ENCODE peak calls at places on chromosomes 4 and X, in eight cellular contexts. B, F, L, M, Q, G, Z and J are unnamed samples.
A peak's percentile ranks its signal among the peaks of the same experiment; 100 is the strongest.

GRCh38 chr4:153161599-153161971 is 42.7 kb upstream of the TRIM2 start:
- DNase-seq in B (no peak), F (no peak), L (no peak), M (no peak), Q (no peak), G (no peak), Z (no peak), J (no peak)

GRCh38 chrX:129772796-129773431 is 6.8 kb upstream of the SASH3 start:
- DNase-seq in B (peak; percentile 63), F (no peak), L (peak; percentile 32), M (peak; percentile 70), Q (no peak), G (peak; percentile 71), Z (peak; percentile 85), J (no peak)

GRCh38 chr4:150867148-150867547 is 147.9 kb downstream of the LRBA start:
- DNase-seq in B (peak; percentile 30), F (no peak), L (peak; percentile 94), M (no peak), Q (peak; percentile 91), G (peak; percentile 20), Z (peak; percentile 60), J (peak; percentile 76)

GRCh38 chr4:175435437-175435836 is 376.6 kb downstream of the GPM6A start:
- DNase-seq in B (no peak), F (no peak), L (no peak), M (no peak), Q (no peak), G (peak; percentile 1), Z (no peak), J (no peak)

GRCh38 chr4:109912706-109913621 is at the start of gene EGF:
- DNase-seq in B (peak; percentile 51), F (no peak), L (peak; percentile 54), M (no peak), Q (peak; percentile 34), G (no peak), Z (no peak), J (no peak)

GRCh38 chrX:9341305-9342201 is 123.3 kb upstream of the TBL1X start:
- DNase-seq in B (peak; percentile 65), F (peak; percentile 19), L (peak; percentile 50), M (peak; percentile 72), Q (peak; percentile 69), G (peak; percentile 71), Z (no peak), J (no peak)

GRCh38 chr4:130043796-130044195 is 947.8 kb downstream of the C4orf33 start:
- DNase-seq in B (no peak), F (no peak), L (no peak), M (no peak), Q (no peak), G (no peak), Z (no peak), J (no peak)

GRCh38 chrX:22314692-22315091 is 42.0 kb downstream of the CBLL2 start:
- DNase-seq in B (no peak), F (no peak), L (peak; percentile 43), M (no peak), Q (peak; percentile 13), G (no peak), Z (no peak), J (no peak)

GRCh38 chrX:153828723-153829548 is 1.4 kb downstream of the PDZD4 start:
- DNase-seq in B (no peak), F (no peak), L (peak; percentile 74), M (no peak), Q (no peak), G (no peak), Z (no peak), J (no peak)

GRCh38 chrX:34585561-34585960 is 71.5 kb downstream of the TMEM47 start:
- DNase-seq in B (no peak), F (no peak), L (no peak), M (no peak), Q (peak; percentile 16), G (no peak), Z (no peak), J (no peak)

GRCh38 chrX:78759081-78759480 is 11.6 kb downstream of the LPAR4 start:
- DNase-seq in B (no peak), F (no peak), L (no peak), M (no peak), Q (no peak), G (no peak), Z (no peak), J (no peak)

GRCh38 chr4:109571494-109571893 is 11.4 kb downstream of the MCUB start:
- DNase-seq in B (no peak), F (no peak), L (no peak), M (no peak), Q (no peak), G (no peak), Z (no peak), J (no peak)

GRCh38 chr4:39032218-39033085 is at the start of gene TMEM156:
- DNase-seq in B (no peak), F (no peak), L (no peak), M (no peak), Q (peak; percentile 80), G (peak; percentile 81), Z (peak; percentile 91), J (no peak)
- H3K4me3 ChIP-seq in B (no peak within 1 kb of the TSS), F (no peak within 1 kb of the TSS), L (no peak within 1 kb of the TSS), M (no peak within 1 kb of the TSS), Q (no peak within 1 kb of the TSS), G (peak within 1 kb of the TSS; percentile 52), Z (peak within 1 kb of the TSS; percentile 63), J (no peak within 1 kb of the TSS)

DNA sequence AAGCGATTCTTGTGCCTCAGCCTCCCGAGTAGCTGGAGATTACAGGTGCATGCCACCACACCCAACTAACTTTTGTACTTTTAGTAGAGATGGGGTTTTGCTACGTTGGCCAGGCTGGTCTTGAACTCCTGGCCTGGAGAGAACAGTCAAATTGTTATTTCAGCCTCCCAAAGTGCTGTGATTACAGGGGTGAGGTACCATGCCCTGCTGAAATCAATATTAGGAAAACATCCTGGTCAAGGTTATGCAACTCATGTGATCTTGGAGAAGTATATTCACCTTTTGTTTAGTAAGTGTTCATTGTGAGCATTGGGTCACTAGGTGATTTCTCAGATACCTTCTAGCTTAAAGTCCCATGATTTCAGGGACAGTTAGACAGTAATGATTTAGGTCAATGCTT is 167.8 kb downstream of the AASDH start:
- DNase-seq in B (no peak), F (no peak), L (no peak), M (no peak), Q (no peak), G (no peak), Z (no peak), J (no peak)
- TF ChIP-seq CTCF in B (no peak), F (no peak), L (no peak), M (no peak), Q (no peak), G (no peak), Z (no peak), J (no peak)

GRCh38 chr4:7539186-7539585 is 104.5 kb upstream of the PSAPL1 start:
- DNase-seq in B (no peak), F (no peak), L (no peak), M (no peak), Q (no peak), G (no peak), Z (no peak), J (no peak)
- H3K4me3 ChIP-seq in B (no peak overlapping the region), F (no peak overlapping the region), L (no peak overlapping the region), M (no peak overlapping the region), Q (no peak overlapping the region), G (no peak overlapping the region), Z (no peak overlapping the region), J (no peak overlapping the region)

GRCh38 chr4:1531683-1532548 is 125.7 kb upstream of the NKX1-1 start:
- DNase-seq in B (no peak), F (no peak), L (no peak), M (no peak), Q (no peak), G (no peak), Z (no peak), J (no peak)

GRCh38 chr4:1532549-1533395 is 126.5 kb upstream of the NKX1-1 start:
- DNase-seq in B (no peak), F (no peak), L (no peak), M (no peak), Q (no peak), G (no peak), Z (no peak), J (no peak)

GRCh38 chr4:1534876-1535526 is 128.8 kb upstream of the NKX1-1 start:
- DNase-seq in B (no peak), F (no peak), L (no peak), M (no peak), Q (no peak), G (no peak), Z (no peak), J (no peak)

GRCh38 chr4:1534076-1534872 is 128.0 kb upstream of the NKX1-1 start:
- DNase-seq in B (no peak), F (no peak), L (no peak), M (no peak), Q (no peak), G (no peak), Z (no peak), J (no peak)

GRCh38 chr4:1533501-1534064 is 127.3 kb upstream of the NKX1-1 start:
- DNase-seq in B (no peak), F (no peak), L (no peak), M (no peak), Q (no peak), G (no peak), Z (no peak), J (no peak)
- TF ChIP-seq CTCF in B (no peak), F (no peak), L (no peak), M (no peak), Q (no peak), G (no peak), Z (no peak), J (no peak)

GRCh38 chrX:71910526-71911022 is at the start of gene NHSL2:
- DNase-seq in B (no peak), F (no peak), L (peak; percentile 55), M (no peak), Q (no peak), G (no peak), Z (no peak), J (no peak)
- H3K4me3 ChIP-seq in B (peak within 1 kb of the TSS; percentile 24), F (peak within 1 kb of the TSS; percentile 64), L (peak within 1 kb of the TSS; percentile 70), M (peak within 1 kb of the TSS; percentile 31), Q (peak within 1 kb of the TSS; percentile 41), G (peak within 1 kb of the TSS; percentile 21), Z (no peak within 1 kb of the TSS), J (peak within 1 kb of the TSS; percentile 15)